ENCODE peak calls at places on chromosomes 1 and 21, in five cellular contexts. E is posterior vena cava, K is NCI-H1417, G is lower lobe of right lung, Y is breast epithelium. D is an unnamed sample.

GRCh38 chr1:229434005-229434640 is at the start of gene ACTA1:
- DNase-seq in E (no peak), K (no peak), G (no peak), Y (no peak), D (no peak)

GRCh38 chr21:31136891-31137290 is 98.6 kb upstream of the KRTAP19-8 start:
- DNase-seq in E (no peak), K (no peak), G (no peak), Y (no peak), D (no peak)

GRCh38 chr1:62452951-62453350 is 16.1 kb downstream of the USP1 start:
- DNase-seq in E (no peak), K (no peak), G (no peak), Y (no peak), D (no peak)

GRCh38 chr1:29415861-29416260 is 179.5 kb downstream of the PTPRU start:
- DNase-seq in E (no peak), K (no peak), G (no peak), Y (no peak), D (no peak)

GRCh38 chr1:230261918-230262650 is 164.0 kb downstream of the PGBD5 start:
- DNase-seq in E (peak; percentile 67), K (peak; percentile 4), G (no peak), Y (no peak), D (no peak)

GRCh38 chr21:46448108-46448507 is 10.6 kb upstream of the DIP2A start:
- DNase-seq in E (no peak), K (no peak), G (no peak), Y (no peak), D (peak; percentile 25)

GRCh38 chr1:200628223-200628868 is 7.8 kb upstream of the KIF14 start:
- DNase-seq in E (no peak), K (no peak), G (no peak), Y (no peak), D (no peak)

GRCh38 chr1:27505420-27505680 is 15.4 kb upstream of the WASF2 start:
- DNase-seq in E (peak; percentile 54), K (no peak), G (no peak), Y (no peak), D (no peak)

GRCh38 chr1:227889863-227890405 is 57.8 kb downstream of the WNT9A start:
- DNase-seq in E (peak; percentile 72), K (no peak), G (peak; percentile 42), Y (no peak), D (no peak)